ENCODE peak calls at places on chromosomes 4 and X, in five cellular contexts. One of them, this sample, is unnamed. For H3K4me1 and H3K9me3, the result is how much of the 10 kb centered on the place peaks cover.

GRCh38 chr4:76726141-76726540 is 171.8 kb downstream of the SOWAHB start:
- DNase-seq in IMR-90: peak
- DNase-seq in mucosa of descending colon: no peak
- DNase-seq in DND-41: no peak
- DNase-seq in fibroblast of lung: no peak
- DNase-seq in this sample: no peak

GRCh38 chr4:140135529-140136021 is 18.4 kb downstream of the MAML3 start:
- DNase-seq in fibroblast of lung: peak
- DNase-seq in IMR-90: no peak
- DNase-seq in DND-41: no peak
- DNase-seq in mucosa of descending colon: no peak
- DNase-seq in this sample: no peak

GRCh38 chr4:100984901-100985300 is 362.4 kb downstream of the PPP3CA start:
- DNase-seq in mucosa of descending colon: no peak
- DNase-seq in DND-41: no peak
- DNase-seq in fibroblast of lung: peak
- DNase-seq in IMR-90: peak
- DNase-seq in this sample: no peak

GRCh38 chr4:26709246-26709645 is 125.4 kb downstream of the TBC1D19 start:
- DNase-seq in IMR-90: no peak
- DNase-seq in DND-41: no peak
- DNase-seq in fibroblast of lung: no peak
- DNase-seq in mucosa of descending colon: no peak
- DNase-seq in this sample: no peak

GRCh38 chr4:76198411-76199237 is 15.0 kb downstream of the SCARB2 start:
- DNase-seq in mucosa of descending colon: peak
- DNase-seq in fibroblast of lung: peak
- DNase-seq in DND-41: peak
- DNase-seq in IMR-90: peak
- DNase-seq in this sample: peak

GRCh38 chrX:13128104-13128503 is 83.7 kb upstream of the FAM9C start:
- DNase-seq in mucosa of descending colon: no peak
- DNase-seq in fibroblast of lung: peak
- DNase-seq in DND-41: no peak
- DNase-seq in IMR-90: peak
- DNase-seq in this sample: no peak

GRCh38 chr4:33850503-33850902 is 2393.8 kb downstream of the ARAP2 start:
- DNase-seq in fibroblast of lung: no peak
- DNase-seq in mucosa of descending colon: no peak
- DNase-seq in DND-41: peak
- DNase-seq in IMR-90: no peak
- DNase-seq in this sample: no peak

GRCh38 chr4:72959411-72959810 is 110.1 kb downstream of the COX18 start:
- DNase-seq in IMR-90: no peak
- DNase-seq in mucosa of descending colon: no peak
- DNase-seq in fibroblast of lung: no peak
- DNase-seq in DND-41: no peak
- DNase-seq in this sample: no peak

GRCh38 chr4:187550256-187550950 is 445.2 kb upstream of the ZFP42 start:
- DNase-seq in DND-41: no peak
- DNase-seq in fibroblast of lung: no peak
- DNase-seq in mucosa of descending colon: no peak
- DNase-seq in IMR-90: peak
- DNase-seq in this sample: no peak

GRCh38 chr4:3251691-3252479 is 2.9 kb downstream of the MSANTD1 start:
- DNase-seq in mucosa of descending colon: no peak
- DNase-seq in DND-41: no peak
- DNase-seq in fibroblast of lung: no peak
- DNase-seq in IMR-90: no peak
- DNase-seq in this sample: no peak

DNA sequence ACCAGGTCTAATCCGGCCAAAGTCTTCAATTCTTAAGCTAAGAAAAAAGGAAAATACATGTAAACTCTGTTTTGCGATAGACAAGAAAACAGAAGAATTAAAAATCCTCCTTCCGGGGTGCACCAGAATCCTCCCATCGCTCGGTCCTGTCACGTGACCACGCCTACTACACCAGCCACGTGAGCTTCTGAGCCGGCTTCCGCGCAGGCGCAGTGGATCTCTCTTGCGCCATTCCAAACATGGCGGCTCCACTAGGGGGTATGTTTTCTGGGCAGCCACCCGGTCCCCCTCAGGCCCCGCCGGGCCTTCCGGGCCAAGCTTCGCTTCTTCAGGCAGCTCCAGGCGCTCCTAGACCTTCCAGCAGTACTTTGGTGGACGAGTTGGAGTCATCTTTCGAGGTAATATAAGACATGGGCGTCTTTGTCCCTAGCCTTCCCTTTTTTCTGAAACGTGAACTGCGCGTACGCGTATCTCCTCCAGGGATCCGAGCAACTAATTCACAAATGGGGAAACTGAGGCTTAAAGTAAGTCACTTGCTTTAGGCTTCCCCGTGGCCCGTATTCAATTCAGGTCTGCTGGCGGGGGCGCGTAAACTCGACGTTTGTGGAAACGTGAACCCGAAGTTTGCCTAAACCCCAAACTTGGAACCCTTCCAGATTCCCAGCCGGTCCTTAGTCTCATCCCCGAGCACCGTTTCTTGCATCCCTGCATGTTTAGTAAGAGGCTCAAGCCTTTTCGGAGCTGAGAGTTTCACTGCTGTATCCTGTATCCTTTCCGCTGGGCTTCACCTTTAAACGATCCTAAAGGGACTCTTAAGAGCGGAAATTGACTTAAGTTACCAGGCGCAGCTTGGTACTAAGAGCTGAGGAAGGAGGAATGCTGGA is at the start of gene MED28:
- DNase-seq in IMR-90: peak
- DNase-seq in DND-41: peak
- DNase-seq in fibroblast of lung: peak
- DNase-seq in mucosa of descending colon: peak
- DNase-seq in this sample: peak
- H3K4me1 ChIP-seq in IMR-90: under half
- H3K4me1 ChIP-seq in DND-41: half or more
- H3K4me1 ChIP-seq in fibroblast of lung: under half
- H3K4me1 ChIP-seq in mucosa of descending colon: under half
- H3K4me1 ChIP-seq in this sample: under half

GRCh38 chrX:47992093-47992375 is 11.8 kb downstream of the ZNF182 start:
- DNase-seq in IMR-90: no peak
- DNase-seq in DND-41: no peak
- DNase-seq in mucosa of descending colon: no peak
- DNase-seq in fibroblast of lung: no peak
- DNase-seq in this sample: no peak
- H3K9me3 ChIP-seq in IMR-90: under half
- H3K9me3 ChIP-seq in DND-41: under half
- H3K9me3 ChIP-seq in mucosa of descending colon: under half
- H3K9me3 ChIP-seq in fibroblast of lung: under half
- H3K9me3 ChIP-seq in this sample: under half

GRCh38 chr4:78336093-78336943 is 215.3 kb upstream of the ANXA3 start:
- DNase-seq in mucosa of descending colon: no peak
- DNase-seq in fibroblast of lung: peak
- DNase-seq in IMR-90: peak
- DNase-seq in DND-41: no peak
- DNase-seq in this sample: no peak
- H3K4me1 ChIP-seq in mucosa of descending colon: under half
- H3K4me1 ChIP-seq in fibroblast of lung: under half
- H3K4me1 ChIP-seq in IMR-90: under half
- H3K4me1 ChIP-seq in DND-41: under half
- H3K4me1 ChIP-seq in this sample: under half

GRCh38 chrX:53584891-53585290 is 101.6 kb downstream of the HUWE1 start:
- DNase-seq in IMR-90: no peak
- DNase-seq in mucosa of descending colon: no peak
- DNase-seq in fibroblast of lung: no peak
- DNase-seq in DND-41: no peak
- DNase-seq in this sample: no peak

GRCh38 chrX:53580742-53581504 is 105.6 kb downstream of the HUWE1 start:
- DNase-seq in fibroblast of lung: no peak
- DNase-seq in DND-41: no peak
- DNase-seq in IMR-90: no peak
- DNase-seq in mucosa of descending colon: no peak
- DNase-seq in this sample: no peak

GRCh38 chrX:53587795-53588194 is 98.7 kb downstream of the HUWE1 start:
- DNase-seq in DND-41: no peak
- DNase-seq in fibroblast of lung: no peak
- DNase-seq in mucosa of descending colon: no peak
- DNase-seq in IMR-90: no peak
- DNase-seq in this sample: no peak

GRCh38 chrX:53583571-53583970 is 102.9 kb downstream of the HUWE1 start:
- DNase-seq in IMR-90: no peak
- DNase-seq in mucosa of descending colon: no peak
- DNase-seq in DND-41: no peak
- DNase-seq in fibroblast of lung: no peak
- DNase-seq in this sample: no peak
- H3K9me3 ChIP-seq in IMR-90: under half
- H3K9me3 ChIP-seq in mucosa of descending colon: under half
- H3K9me3 ChIP-seq in DND-41: under half
- H3K9me3 ChIP-seq in fibroblast of lung: under half
- H3K9me3 ChIP-seq in this sample: under half

GRCh38 chr4:168852933-168853713 is 156.9 kb downstream of the CBR4 start:
- DNase-seq in fibroblast of lung: no peak
- DNase-seq in DND-41: peak
- DNase-seq in IMR-90: no peak
- DNase-seq in mucosa of descending colon: no peak
- DNase-seq in this sample: no peak
- H3K4me1 ChIP-seq in fibroblast of lung: under half
- H3K4me1 ChIP-seq in DND-41: half or more
- H3K4me1 ChIP-seq in IMR-90: under half
- H3K4me1 ChIP-seq in mucosa of descending colon: under half
- H3K4me1 ChIP-seq in this sample: under half

GRCh38 chr4:169333265-169333664 is 62.5 kb upstream of the SH3RF1 start:
- DNase-seq in IMR-90: no peak
- DNase-seq in fibroblast of lung: no peak
- DNase-seq in mucosa of descending colon: no peak
- DNase-seq in DND-41: no peak
- DNase-seq in this sample: no peak

GRCh38 chr4:169330811-169331210 is 60.1 kb upstream of the SH3RF1 start:
- DNase-seq in DND-41: no peak
- DNase-seq in IMR-90: no peak
- DNase-seq in fibroblast of lung: no peak
- DNase-seq in mucosa of descending colon: no peak
- DNase-seq in this sample: no peak

GRCh38 chr4:169330095-169330494 is 59.3 kb upstream of the SH3RF1 start:
- DNase-seq in DND-41: no peak
- DNase-seq in IMR-90: no peak
- DNase-seq in mucosa of descending colon: no peak
- DNase-seq in fibroblast of lung: no peak
- DNase-seq in this sample: no peak

GRCh38 chr4:169332595-169332994 is 61.8 kb upstream of the SH3RF1 start:
- DNase-seq in mucosa of descending colon: no peak
- DNase-seq in fibroblast of lung: no peak
- DNase-seq in IMR-90: no peak
- DNase-seq in DND-41: no peak
- DNase-seq in this sample: no peak

GRCh38 chr4:169327951-169328350 is 57.2 kb upstream of the SH3RF1 start:
- DNase-seq in DND-41: no peak
- DNase-seq in fibroblast of lung: no peak
- DNase-seq in IMR-90: no peak
- DNase-seq in mucosa of descending colon: no peak
- DNase-seq in this sample: no peak
- H3K9me3 ChIP-seq in DND-41: under half
- H3K9me3 ChIP-seq in fibroblast of lung: under half
- H3K9me3 ChIP-seq in IMR-90: under half
- H3K9me3 ChIP-seq in mucosa of descending colon: under half
- H3K9me3 ChIP-seq in this sample: under half

GRCh38 chrX:40084471-40084870 is 13.3 kb downstream of the BCOR start:
- DNase-seq in fibroblast of lung: no peak
- DNase-seq in IMR-90: no peak
- DNase-seq in DND-41: no peak
- DNase-seq in mucosa of descending colon: no peak
- DNase-seq in this sample: no peak
- H3K4me1 ChIP-seq in fibroblast of lung: under half
- H3K4me1 ChIP-seq in IMR-90: under half
- H3K4me1 ChIP-seq in DND-41: under half
- H3K4me1 ChIP-seq in mucosa of descending colon: under half
- H3K4me1 ChIP-seq in this sample: under half

This sample was measured in naive thymus-derived CD4-positive, alpha-beta T cell.